ENCODE peak calls at places on chromosomes 16 and 17, in six cellular contexts. Y is IMR-90, F is mesenchymal stem cell, D is trophoblast cell, M is H9, J is H1. L is an unnamed sample.

GRCh38 chr17:27315322-27315721 is 21.4 kb downstream of the WSB1 start:
- DNase-seq in J (no peak), D (peak; percentile 80), Y (peak; percentile 94), M (peak; percentile 18), F (no peak), L (no peak)

GRCh38 chr17:59688008-59688407 is 19.2 kb downstream of the PTRH2 start:
- DNase-seq in M (no peak), D (no peak), J (no peak), F (no peak), Y (peak; percentile 31), L (no peak)

GRCh38 chr17:202501-202951 is 21.1 kb upstream of the DOC2B start:
- DNase-seq in Y (no peak), F (no peak), D (no peak), M (no peak), J (no peak), L (no peak)

GRCh38 chr17:63947711-63948330 is 15.7 kb upstream of the CD79B start:
- DNase-seq in D (no peak), M (no peak), Y (no peak), F (no peak), J (no peak), L (no peak)

GRCh38 chr17:57880086-57880456 is 30.2 kb upstream of the MRPS23 start:
- DNase-seq in D (peak; percentile 37), Y (no peak), F (no peak), M (no peak), J (no peak), L (no peak)

GRCh38 chr17:1958134-1958881 is 66.8 kb downstream of the RTN4RL1 start:
- DNase-seq in Y (no peak), D (no peak), M (no peak), J (no peak), F (no peak), L (no peak)

GRCh38 chr16:48321307-48322036 is 63.7 kb downstream of the SIAH1 start:
- DNase-seq in F (peak; percentile 81), D (no peak), Y (peak; percentile 85), J (no peak), M (no peak), L (no peak)

GRCh38 chr16:56281256-56281805 is 90.0 kb downstream of the GNAO1 start:
- DNase-seq in F (no peak), M (peak; percentile 95), Y (no peak), J (peak; percentile 68), D (no peak), L (peak; percentile 89)

GRCh38 chr17:66767164-66767933 is 67.6 kb upstream of the CACNG5 start:
- DNase-seq in Y (no peak), J (no peak), F (no peak), D (no peak), M (no peak), L (no peak)

GRCh38 chr17:30093463-30094147 is 23.0 kb upstream of the NSRP1 start:
- DNase-seq in D (peak; percentile 47), J (peak; percentile 81), Y (peak; percentile 58), M (peak; percentile 81), F (peak; percentile 70), L (peak; percentile 84)

GRCh38 chr16:5042574-5043171 is 8.9 kb upstream of the NAGPA start:
- DNase-seq in J (no peak), M (no peak), F (peak; percentile 43), Y (peak; percentile 60), D (no peak), L (no peak)

GRCh38 chr16:71965223-71965622 is 35.0 kb downstream of the PKD1L3 start:
- DNase-seq in F (no peak), M (no peak), D (no peak), J (no peak), Y (no peak), L (no peak)

GRCh38 chr16:4949986-4950385 is 8.1 kb upstream of the SEC14L5 start:
- DNase-seq in D (no peak), J (no peak), M (no peak), Y (no peak), F (no peak), L (no peak)

GRCh38 chr16:50458694-50459271 is 89.4 kb upstream of the NKD1 start:
- DNase-seq in F (no peak), M (peak; percentile 61), Y (no peak), D (no peak), J (no peak), L (no peak)

GRCh38 chr16:48526058-48526957 is 83.7 kb downstream of the N4BP1 start:
- DNase-seq in F (no peak), Y (no peak), J (no peak), D (peak; percentile 73), M (peak; percentile 86), L (no peak)

GRCh38 chr17:57574040-57574513 is 171.0 kb downstream of the CCDC182 start:
- DNase-seq in D (no peak), M (no peak), J (no peak), Y (peak; percentile 43), F (no peak), L (no peak)

GRCh38 chr17:12643812-12644211 is 21.9 kb upstream of the MYOCD start:
- DNase-seq in M (no peak), J (no peak), F (no peak), Y (no peak), D (no peak), L (no peak)

GRCh38 chr17:12545877-12546513 is 119.7 kb upstream of the MYOCD start:
- DNase-seq in J (peak; percentile 61), D (peak; percentile 44), Y (peak; percentile 63), F (peak; percentile 66), M (peak; percentile 77), L (peak; percentile 51)

GRCh38 chr17:45096141-45096540 is 35.0 kb downstream of the NMT1 start:
- DNase-seq in J (no peak), M (peak; percentile 42), Y (peak; percentile 39), D (no peak), F (peak; percentile 58), L (no peak)

GRCh38 chr16:2147981-2148671 is at the start of gene RAB26:
- DNase-seq in M (peak; percentile 85), F (peak; percentile 53), Y (peak; percentile 33), J (peak; percentile 90), D (no peak), L (peak; percentile 70)

GRCh38 chr17:27384261-27384701 is 72.0 kb upstream of the KSR1 start:
- DNase-seq in M (no peak), D (peak; percentile 25), Y (peak; percentile 96), J (no peak), F (peak; percentile 60), L (no peak)

GRCh38 chr17:47866941-47867340 is 16.0 kb upstream of the SP6 start:
- DNase-seq in Y (no peak), F (no peak), J (no peak), M (no peak), D (no peak), L (no peak)

GRCh38 chr17:77186141-77186604 is 45.4 kb downstream of the SEC14L1 start:
- DNase-seq in M (no peak), F (no peak), J (no peak), Y (no peak), D (no peak), L (no peak)

GRCh38 chr16:67571464-67571863 is 9.1 kb downstream of the CTCF start:
- DNase-seq in J (no peak), F (no peak), Y (peak; percentile 45), M (no peak), D (no peak), L (no peak)

DNA sequence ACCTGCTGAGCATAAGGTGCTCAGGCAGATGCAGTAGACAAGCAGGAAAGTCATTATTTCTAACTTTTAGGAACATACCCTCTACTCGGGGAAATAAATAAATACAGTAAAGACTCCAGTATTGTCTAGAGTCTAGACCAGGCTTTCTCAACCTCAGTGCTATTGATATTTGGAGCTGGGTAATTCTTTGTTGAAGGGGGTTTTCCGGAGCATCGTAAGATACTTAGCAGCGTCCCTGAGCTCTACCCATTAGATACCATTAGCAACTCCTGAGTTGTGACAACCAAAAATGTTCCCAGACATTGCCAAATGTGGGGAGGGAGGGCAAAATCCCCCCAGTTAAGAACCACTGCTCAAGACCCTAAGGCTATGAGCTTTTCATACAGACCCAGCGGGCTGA is 21.1 kb downstream of the EPOP start:
- DNase-seq in M (no peak), D (no peak), F (no peak), J (no peak), Y (no peak), L (no peak)
- H3K14ac ChIP-seq in M (no peak overlapping the region), D (no peak overlapping the region), F (no peak overlapping the region), J (no peak overlapping the region), Y (no peak overlapping the region), L (no peak overlapping the region)

DNA sequence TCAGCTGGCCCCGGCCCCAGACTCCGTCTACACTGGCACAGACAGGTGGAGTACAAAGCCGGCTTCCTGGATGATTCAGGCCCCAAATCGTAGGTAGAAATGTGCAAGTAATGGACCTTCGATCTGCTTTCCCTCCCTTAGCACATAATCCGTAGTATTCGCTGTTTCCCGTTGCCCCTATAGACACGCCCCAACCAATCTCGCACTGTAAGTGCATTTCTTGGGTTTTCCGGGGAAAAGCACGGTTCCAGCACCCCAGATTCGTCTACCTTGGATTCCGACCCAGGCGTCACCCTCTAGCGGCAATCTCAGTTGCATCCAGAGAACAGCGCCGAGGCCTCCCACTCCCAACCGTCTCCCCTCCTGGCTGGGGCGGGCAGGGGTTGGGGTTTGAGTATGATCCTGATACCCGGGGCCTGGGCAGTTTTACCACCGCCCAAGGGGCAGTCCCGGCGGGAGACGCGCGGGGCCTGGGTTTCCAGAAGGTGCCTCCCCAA is 12.1 kb upstream of the FOXF1 start:
- DNase-seq in F (peak; percentile 78), D (no peak), Y (peak; percentile 37), J (no peak), M (peak; percentile 43), L (no peak)
- H3K27me3 ChIP-seq in F (peaks cover 96% of the 10 kb centered on the region), D (peaks cover 94% of the 10 kb centered on the region), Y (no peaks in the 10 kb centered on the region), J (peaks cover 100% of the 10 kb centered on the region), M (peaks cover 99% of the 10 kb centered on the region), L (peaks cover 97% of the 10 kb centered on the region)

DNA sequence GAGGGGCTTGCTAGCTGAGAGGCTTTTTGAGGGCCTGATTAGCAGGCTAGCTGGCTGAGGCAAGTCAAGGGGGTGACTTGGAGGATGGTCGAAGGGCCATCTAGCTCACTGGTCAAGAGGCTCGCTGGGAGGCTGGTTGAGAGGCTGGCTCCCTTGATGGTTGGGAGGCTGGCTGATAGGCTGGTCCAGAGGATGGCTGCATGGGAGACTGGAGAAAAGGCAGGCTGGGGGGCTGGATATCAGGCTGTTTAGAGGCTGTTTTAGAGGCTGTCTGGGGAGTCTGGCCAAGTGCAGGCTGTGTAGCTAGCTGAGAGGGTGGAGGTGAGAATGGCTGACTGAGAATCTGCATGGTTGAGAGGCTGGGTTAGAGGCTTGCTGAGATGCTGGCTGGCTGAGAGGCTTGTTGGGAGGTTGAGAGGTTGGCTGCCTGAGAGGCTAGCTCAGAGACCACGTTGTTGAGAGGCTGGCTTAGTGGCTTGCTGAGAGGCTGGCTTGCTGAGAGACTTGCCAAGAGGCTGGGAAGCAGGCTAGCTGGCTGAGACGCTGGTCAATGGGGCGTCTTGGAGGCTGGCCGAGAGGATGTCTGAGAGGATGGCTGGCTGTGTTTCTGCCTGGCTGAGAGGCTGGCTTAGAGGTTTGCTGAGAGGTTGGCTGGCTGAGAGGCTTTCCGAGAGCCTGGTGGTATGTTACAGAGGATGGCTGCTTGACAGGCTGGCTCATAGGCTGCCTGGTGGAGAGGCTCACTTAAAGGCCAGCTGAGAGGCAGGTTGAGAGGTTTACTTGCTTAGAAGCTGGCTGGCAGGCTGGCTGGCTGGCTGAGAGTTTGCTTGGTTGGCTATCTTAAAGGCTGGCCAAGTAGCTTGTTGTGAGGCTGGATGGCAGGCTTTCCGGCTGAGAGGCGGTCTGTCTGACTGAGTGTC is 36.6 kb upstream of the ACSM2B start:
- DNase-seq in J (no peak), D (no peak), F (no peak), Y (no peak), M (no peak), L (no peak)
- H2BK5ac ChIP-seq in J (no peak overlapping the region), D (no peak overlapping the region), F (no peak overlapping the region), Y (no peak overlapping the region), M (no peak overlapping the region), L (no peak overlapping the region)

DNA sequence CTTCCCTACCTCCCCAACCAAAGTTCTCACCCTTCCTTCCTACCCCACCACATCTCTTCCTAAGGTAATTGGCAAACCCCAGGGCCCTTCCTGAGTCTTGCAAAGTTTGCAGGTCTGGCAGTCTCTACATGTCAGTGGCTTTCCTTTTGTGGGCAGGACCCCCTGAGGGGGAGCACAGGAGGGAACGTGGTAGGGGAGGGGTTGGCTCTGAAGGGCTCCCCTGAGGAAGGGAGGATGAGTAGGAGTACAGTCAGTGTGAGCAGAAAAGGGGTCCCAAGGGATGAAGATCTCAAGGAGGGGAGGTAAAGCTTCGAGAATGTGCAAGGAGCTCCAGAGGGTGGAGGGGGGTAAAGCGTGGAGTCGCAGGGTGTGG is 206.9 kb downstream of the RAB11FIP4 start:
- DNase-seq in J (no peak), D (no peak), F (no peak), Y (no peak), M (no peak), L (no peak)
- H3K14ac ChIP-seq in J (no peak overlapping the region), D (no peak overlapping the region), F (no peak overlapping the region), Y (peak overlapping the region; percentile 98), M (no peak overlapping the region), L (no peak overlapping the region)